ENCODE peak calls at places on chromosome 1, in seven cellular contexts. One of them, this sample, is unnamed.
A peak's percentile ranks its signal among the peaks of the same experiment; 100 is the strongest.

GRCh38 chr1:230219174-230220067 is 152.4 kb downstream of the GALNT2 start:
- DNase-seq in left ventricle myocardium inferior: no peak
- DNase-seq in fibroblast of pulmonary artery: no peak
- DNase-seq in suprapubic skin: no peak
- DNase-seq in left lung: no peak
- DNase-seq in CD8-positive, alpha-beta T cell: no peak
- DNase-seq in heart right ventricle: no peak
- DNase-seq in this sample: no peak

GRCh38 chr1:40385437-40386310 is 12.1 kb downstream of the SMAP2 start:
- DNase-seq in left ventricle myocardium inferior: no peak
- DNase-seq in fibroblast of pulmonary artery: peak; percentile 40
- DNase-seq in suprapubic skin: no peak
- DNase-seq in left lung: no peak
- DNase-seq in CD8-positive, alpha-beta T cell: peak; percentile 57
- DNase-seq in heart right ventricle: no peak
- DNase-seq in this sample: no peak

GRCh38 chr1:213686983-213687382 is 300.8 kb upstream of the PROX1 start:
- DNase-seq in left ventricle myocardium inferior: no peak
- DNase-seq in fibroblast of pulmonary artery: no peak
- DNase-seq in suprapubic skin: no peak
- DNase-seq in left lung: no peak
- DNase-seq in CD8-positive, alpha-beta T cell: no peak
- DNase-seq in heart right ventricle: no peak
- DNase-seq in this sample: no peak

GRCh38 chr1:76933847-76934657 is 66.8 kb downstream of the ST6GALNAC5 start:
- DNase-seq in left ventricle myocardium inferior: no peak
- DNase-seq in fibroblast of pulmonary artery: no peak
- DNase-seq in suprapubic skin: no peak
- DNase-seq in left lung: no peak
- DNase-seq in CD8-positive, alpha-beta T cell: no peak
- DNase-seq in heart right ventricle: no peak
- DNase-seq in this sample: no peak

GRCh38 chr1:240465531-240465940 is 146.4 kb downstream of the GREM2 start:
- DNase-seq in left ventricle myocardium inferior: no peak
- DNase-seq in fibroblast of pulmonary artery: peak; percentile 15
- DNase-seq in suprapubic skin: no peak
- DNase-seq in left lung: no peak
- DNase-seq in CD8-positive, alpha-beta T cell: no peak
- DNase-seq in heart right ventricle: no peak
- DNase-seq in this sample: no peak

GRCh38 chr1:54814571-54814970 is 13.4 kb upstream of the TTC22 start:
- DNase-seq in left ventricle myocardium inferior: no peak
- DNase-seq in fibroblast of pulmonary artery: no peak
- DNase-seq in suprapubic skin: peak; percentile 33
- DNase-seq in left lung: no peak
- DNase-seq in CD8-positive, alpha-beta T cell: no peak
- DNase-seq in heart right ventricle: no peak
- DNase-seq in this sample: no peak

GRCh38 chr1:227889863-227890405 is 57.8 kb downstream of the WNT9A start:
- DNase-seq in left ventricle myocardium inferior: no peak
- DNase-seq in fibroblast of pulmonary artery: no peak
- DNase-seq in suprapubic skin: no peak
- DNase-seq in left lung: peak; percentile 24
- DNase-seq in CD8-positive, alpha-beta T cell: peak; percentile 10
- DNase-seq in heart right ventricle: no peak
- DNase-seq in this sample: no peak

GRCh38 chr1:147773215-147773715 is 12.9 kb upstream of the GJA5 start:
- DNase-seq in left ventricle myocardium inferior: no peak
- DNase-seq in fibroblast of pulmonary artery: no peak
- DNase-seq in suprapubic skin: no peak
- DNase-seq in left lung: no peak
- DNase-seq in CD8-positive, alpha-beta T cell: no peak
- DNase-seq in heart right ventricle: no peak
- DNase-seq in this sample: no peak

GRCh38 chr1:51421961-51422360 is 91.6 kb upstream of the TTC39A start:
- DNase-seq in left ventricle myocardium inferior: no peak
- DNase-seq in fibroblast of pulmonary artery: peak; percentile 76
- DNase-seq in suprapubic skin: no peak
- DNase-seq in left lung: no peak
- DNase-seq in CD8-positive, alpha-beta T cell: no peak
- DNase-seq in heart right ventricle: no peak
- DNase-seq in this sample: peak; percentile 73

GRCh38 chr1:82160036-82160435 is 359.3 kb downstream of the ADGRL2 start:
- DNase-seq in left ventricle myocardium inferior: no peak
- DNase-seq in fibroblast of pulmonary artery: no peak
- DNase-seq in suprapubic skin: no peak
- DNase-seq in left lung: no peak
- DNase-seq in CD8-positive, alpha-beta T cell: no peak
- DNase-seq in heart right ventricle: no peak
- DNase-seq in this sample: peak; percentile 77

GRCh38 chr1:221740941-221741363 is 937 bp downstream of the DUSP10 start:
- DNase-seq in left ventricle myocardium inferior: no peak
- DNase-seq in fibroblast of pulmonary artery: peak; percentile 24
- DNase-seq in suprapubic skin: no peak
- DNase-seq in left lung: peak; percentile 36
- DNase-seq in CD8-positive, alpha-beta T cell: peak; percentile 26
- DNase-seq in heart right ventricle: no peak
- DNase-seq in this sample: peak; percentile 19

GRCh38 chr1:34398205-34398915 is 221.7 kb downstream of the C1orf94 start:
- DNase-seq in left ventricle myocardium inferior: no peak
- DNase-seq in fibroblast of pulmonary artery: no peak
- DNase-seq in suprapubic skin: no peak
- DNase-seq in left lung: no peak
- DNase-seq in CD8-positive, alpha-beta T cell: no peak
- DNase-seq in heart right ventricle: no peak
- DNase-seq in this sample: no peak

GRCh38 chr1:226584164-226584563 is 35.6 kb downstream of the STUM start:
- DNase-seq in left ventricle myocardium inferior: no peak
- DNase-seq in fibroblast of pulmonary artery: no peak
- DNase-seq in suprapubic skin: no peak
- DNase-seq in left lung: no peak
- DNase-seq in CD8-positive, alpha-beta T cell: no peak
- DNase-seq in heart right ventricle: no peak
- DNase-seq in this sample: no peak

GRCh38 chr1:210715072-210715471 is 386.4 kb downstream of the HHAT start:
- DNase-seq in left ventricle myocardium inferior: no peak
- DNase-seq in fibroblast of pulmonary artery: no peak
- DNase-seq in suprapubic skin: no peak
- DNase-seq in left lung: no peak
- DNase-seq in CD8-positive, alpha-beta T cell: no peak
- DNase-seq in heart right ventricle: no peak
- DNase-seq in this sample: no peak

GRCh38 chr1:182087951-182088350 is 26.4 kb upstream of the ZNF648 start:
- DNase-seq in left ventricle myocardium inferior: no peak
- DNase-seq in fibroblast of pulmonary artery: no peak
- DNase-seq in suprapubic skin: peak; percentile 78
- DNase-seq in left lung: no peak
- DNase-seq in CD8-positive, alpha-beta T cell: no peak
- DNase-seq in heart right ventricle: no peak
- DNase-seq in this sample: no peak

GRCh38 chr1:200334661-200335256 is 75.1 kb downstream of the ZNF281 start:
- DNase-seq in left ventricle myocardium inferior: no peak
- DNase-seq in fibroblast of pulmonary artery: no peak
- DNase-seq in suprapubic skin: no peak
- DNase-seq in left lung: no peak
- DNase-seq in CD8-positive, alpha-beta T cell: no peak
- DNase-seq in heart right ventricle: no peak
- DNase-seq in this sample: no peak

GRCh38 chr1:165162671-165163241 is 193.8 kb downstream of the LMX1A start:
- DNase-seq in left ventricle myocardium inferior: no peak
- DNase-seq in fibroblast of pulmonary artery: no peak
- DNase-seq in suprapubic skin: no peak
- DNase-seq in left lung: no peak
- DNase-seq in CD8-positive, alpha-beta T cell: no peak
- DNase-seq in heart right ventricle: no peak
- DNase-seq in this sample: no peak

GRCh38 chr1:160746870-160747500 is 7.9 kb downstream of the SLAMF7 start:
- DNase-seq in left ventricle myocardium inferior: no peak
- DNase-seq in fibroblast of pulmonary artery: no peak
- DNase-seq in suprapubic skin: no peak
- DNase-seq in left lung: no peak
- DNase-seq in CD8-positive, alpha-beta T cell: no peak
- DNase-seq in heart right ventricle: no peak
- DNase-seq in this sample: no peak

GRCh38 chr1:160743266-160743665 is 4.2 kb downstream of the SLAMF7 start:
- DNase-seq in left ventricle myocardium inferior: no peak
- DNase-seq in fibroblast of pulmonary artery: no peak
- DNase-seq in suprapubic skin: no peak
- DNase-seq in left lung: no peak
- DNase-seq in CD8-positive, alpha-beta T cell: no peak
- DNase-seq in heart right ventricle: no peak
- DNase-seq in this sample: no peak

GRCh38 chr1:160742428-160743127 is 3.5 kb downstream of the SLAMF7 start:
- DNase-seq in left ventricle myocardium inferior: no peak
- DNase-seq in fibroblast of pulmonary artery: no peak
- DNase-seq in suprapubic skin: no peak
- DNase-seq in left lung: no peak
- DNase-seq in CD8-positive, alpha-beta T cell: no peak
- DNase-seq in heart right ventricle: no peak
- DNase-seq in this sample: no peak

GRCh38 chr1:160741597-160742348 is 2.7 kb downstream of the SLAMF7 start:
- DNase-seq in left ventricle myocardium inferior: no peak
- DNase-seq in fibroblast of pulmonary artery: no peak
- DNase-seq in suprapubic skin: no peak
- DNase-seq in left lung: no peak
- DNase-seq in CD8-positive, alpha-beta T cell: no peak
- DNase-seq in heart right ventricle: no peak
- DNase-seq in this sample: no peak

GRCh38 chr1:160744287-160744857 is 5.3 kb downstream of the SLAMF7 start:
- DNase-seq in left ventricle myocardium inferior: no peak
- DNase-seq in fibroblast of pulmonary artery: no peak
- DNase-seq in suprapubic skin: no peak
- DNase-seq in left lung: no peak
- DNase-seq in CD8-positive, alpha-beta T cell: no peak
- DNase-seq in heart right ventricle: no peak
- DNase-seq in this sample: no peak
- H3K4me3 ChIP-seq in left ventricle myocardium inferior: no peak overlapping the region
- H3K4me3 ChIP-seq in fibroblast of pulmonary artery: no peak overlapping the region
- H3K4me3 ChIP-seq in suprapubic skin: no peak overlapping the region
- H3K4me3 ChIP-seq in left lung: no peak overlapping the region
- H3K4me3 ChIP-seq in CD8-positive, alpha-beta T cell: no peak overlapping the region
- H3K4me3 ChIP-seq in heart right ventricle: no peak overlapping the region
- H3K4me3 ChIP-seq in this sample: no peak overlapping the region

DNA sequence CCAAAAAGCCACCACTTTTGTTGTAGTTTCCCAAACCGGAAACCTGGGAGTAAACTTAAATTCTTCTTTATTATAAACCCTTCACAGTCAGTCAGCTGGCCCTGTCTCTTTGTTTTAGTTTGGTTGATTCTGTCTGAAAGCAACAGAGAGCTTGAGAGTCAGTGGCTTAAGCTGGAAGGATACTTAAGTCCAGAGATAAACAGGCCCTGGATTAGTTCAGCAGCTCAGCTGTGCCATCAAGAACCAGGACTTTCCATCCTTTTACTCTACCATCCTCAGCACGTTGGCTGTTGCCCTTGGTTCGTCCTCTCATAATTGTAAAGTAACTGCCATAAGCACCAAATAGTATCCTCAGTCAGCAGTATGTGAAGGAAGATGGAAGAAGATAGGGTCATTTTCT is 4.5 kb downstream of the DESI2 start:
- DNase-seq in left ventricle myocardium inferior: no peak
- DNase-seq in fibroblast of pulmonary artery: no peak
- DNase-seq in suprapubic skin: no peak
- DNase-seq in left lung: no peak
- DNase-seq in CD8-positive, alpha-beta T cell: no peak
- DNase-seq in heart right ventricle: no peak
- DNase-seq in this sample: no peak
- TF ChIP-seq CTCF in left ventricle myocardium inferior: no peak
- TF ChIP-seq CTCF in fibroblast of pulmonary artery: no peak
- TF ChIP-seq CTCF in suprapubic skin: no peak
- TF ChIP-seq CTCF in left lung: no peak
- TF ChIP-seq CTCF in CD8-positive, alpha-beta T cell: no peak
- TF ChIP-seq CTCF in heart right ventricle: no peak
- TF ChIP-seq CTCF in this sample: no peak

GRCh38 chr1:85553416-85553815 is 27.1 kb upstream of the CCN1 start:
- DNase-seq in left ventricle myocardium inferior: no peak
- DNase-seq in fibroblast of pulmonary artery: no peak
- DNase-seq in suprapubic skin: no peak
- DNase-seq in left lung: no peak
- DNase-seq in CD8-positive, alpha-beta T cell: no peak
- DNase-seq in heart right ventricle: no peak
- DNase-seq in this sample: peak; percentile 48

GRCh38 chr1:85554630-85555327 is 25.8 kb upstream of the CCN1 start:
- DNase-seq in left ventricle myocardium inferior: no peak
- DNase-seq in fibroblast of pulmonary artery: peak; percentile 54
- DNase-seq in suprapubic skin: no peak
- DNase-seq in left lung: no peak
- DNase-seq in CD8-positive, alpha-beta T cell: no peak
- DNase-seq in heart right ventricle: no peak
- DNase-seq in this sample: peak; percentile 73

GRCh38 chr1:85546748-85547147 is 33.8 kb upstream of the CCN1 start:
- DNase-seq in left ventricle myocardium inferior: no peak
- DNase-seq in fibroblast of pulmonary artery: no peak
- DNase-seq in suprapubic skin: no peak
- DNase-seq in left lung: no peak
- DNase-seq in CD8-positive, alpha-beta T cell: no peak
- DNase-seq in heart right ventricle: no peak
- DNase-seq in this sample: no peak

GRCh38 chr1:85553936-85554335 is 26.6 kb upstream of the CCN1 start:
- DNase-seq in left ventricle myocardium inferior: no peak
- DNase-seq in fibroblast of pulmonary artery: no peak
- DNase-seq in suprapubic skin: no peak
- DNase-seq in left lung: no peak
- DNase-seq in CD8-positive, alpha-beta T cell: no peak
- DNase-seq in heart right ventricle: no peak
- DNase-seq in this sample: no peak

DNA sequence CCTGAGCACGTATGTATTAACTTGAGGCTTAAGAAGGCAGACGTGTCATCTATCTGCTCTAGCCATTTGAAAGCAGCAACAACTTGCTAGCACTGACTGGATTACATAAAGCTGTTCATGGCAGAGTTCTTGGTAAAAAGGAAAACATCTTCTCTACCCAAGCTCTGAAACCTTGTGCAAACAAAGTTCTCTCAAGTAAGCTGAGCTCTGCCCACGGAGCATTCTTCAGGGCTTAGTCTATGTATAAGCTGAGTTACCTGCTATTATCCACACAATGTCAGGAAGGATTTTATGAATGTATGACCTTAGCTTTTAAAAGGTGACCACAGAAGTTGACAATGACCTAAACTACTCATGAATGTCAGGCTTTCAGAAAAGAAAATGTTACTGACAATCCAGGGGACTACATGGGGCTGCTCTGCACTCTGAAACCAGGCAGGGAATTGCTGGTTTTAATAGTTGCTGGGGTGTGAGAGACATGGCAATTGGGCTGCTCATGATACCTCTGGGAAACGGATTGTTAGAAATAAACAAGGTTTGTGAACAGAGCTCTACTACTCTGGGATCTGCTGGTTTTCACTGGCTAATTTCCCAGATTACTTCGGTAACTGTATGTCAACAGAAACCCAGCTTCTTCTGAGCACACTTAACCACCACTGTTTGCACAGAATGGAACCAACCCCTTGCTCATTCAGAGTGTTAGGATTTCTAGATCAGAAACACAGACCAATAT is 29.6 kb upstream of the CCN1 start:
- DNase-seq in left ventricle myocardium inferior: no peak
- DNase-seq in fibroblast of pulmonary artery: peak; percentile 48
- DNase-seq in suprapubic skin: no peak
- DNase-seq in left lung: no peak
- DNase-seq in CD8-positive, alpha-beta T cell: no peak
- DNase-seq in heart right ventricle: no peak
- DNase-seq in this sample: peak; percentile 58
- H3K4me3 ChIP-seq in left ventricle myocardium inferior: no peak overlapping the region
- H3K4me3 ChIP-seq in fibroblast of pulmonary artery: no peak overlapping the region
- H3K4me3 ChIP-seq in suprapubic skin: no peak overlapping the region
- H3K4me3 ChIP-seq in left lung: no peak overlapping the region
- H3K4me3 ChIP-seq in CD8-positive, alpha-beta T cell: no peak overlapping the region
- H3K4me3 ChIP-seq in heart right ventricle: no peak overlapping the region
- H3K4me3 ChIP-seq in this sample: no peak overlapping the region

GRCh38 chr1:37605061-37605650 is 9.4 kb upstream of the GNL2 start:
- DNase-seq in left ventricle myocardium inferior: no peak
- DNase-seq in fibroblast of pulmonary artery: no peak
- DNase-seq in suprapubic skin: no peak
- DNase-seq in left lung: no peak
- DNase-seq in CD8-positive, alpha-beta T cell: no peak
- DNase-seq in heart right ventricle: no peak
- DNase-seq in this sample: no peak
- TF ChIP-seq CTCF in left ventricle myocardium inferior: no peak
- TF ChIP-seq CTCF in fibroblast of pulmonary artery: no peak
- TF ChIP-seq CTCF in suprapubic skin: no peak
- TF ChIP-seq CTCF in left lung: no peak
- TF ChIP-seq CTCF in CD8-positive, alpha-beta T cell: no peak
- TF ChIP-seq CTCF in heart right ventricle: no peak
- TF ChIP-seq CTCF in this sample: no peak